ENCODE peak calls at places on chromosome 7, in eight cellular contexts. One of them, this sample, is unnamed.

GRCh38 chr7:28885771-28886170 is 72.4 kb downstream of the TRIL start:
- DNase-seq in activated T-cell treated with anti-CD3 and anti-CD28 coated beads for 4 hours: no peak
- DNase-seq in AG08395: no peak
- DNase-seq in SK-N-MC: no peak
- DNase-seq in IMR-90: no peak
- DNase-seq in left colon: no peak
- DNase-seq in head of caudate nucleus: no peak
- DNase-seq in naive thymus-derived CD8-positive, alpha-beta T cell: no peak
- DNase-seq in this sample: no peak

GRCh38 chr7:112084506-112084905 is 121.7 kb downstream of the DOCK4 start:
- DNase-seq in activated T-cell treated with anti-CD3 and anti-CD28 coated beads for 4 hours: no peak
- DNase-seq in AG08395: no peak
- DNase-seq in SK-N-MC: no peak
- DNase-seq in IMR-90: peak
- DNase-seq in left colon: no peak
- DNase-seq in head of caudate nucleus: no peak
- DNase-seq in naive thymus-derived CD8-positive, alpha-beta T cell: no peak
- DNase-seq in this sample: no peak

GRCh38 chr7:1169409-1170368 is 9.7 kb upstream of the ZFAND2A start:
- DNase-seq in activated T-cell treated with anti-CD3 and anti-CD28 coated beads for 4 hours: peak
- DNase-seq in AG08395: peak
- DNase-seq in SK-N-MC: no peak
- DNase-seq in IMR-90: no peak
- DNase-seq in left colon: peak
- DNase-seq in head of caudate nucleus: peak
- DNase-seq in naive thymus-derived CD8-positive, alpha-beta T cell: peak
- DNase-seq in this sample: no peak

GRCh38 chr7:70178787-70179186 is 580.5 kb downstream of the AUTS2 start:
- DNase-seq in activated T-cell treated with anti-CD3 and anti-CD28 coated beads for 4 hours: no peak
- DNase-seq in AG08395: peak
- DNase-seq in SK-N-MC: no peak
- DNase-seq in IMR-90: no peak
- DNase-seq in left colon: peak
- DNase-seq in head of caudate nucleus: no peak
- DNase-seq in naive thymus-derived CD8-positive, alpha-beta T cell: no peak
- DNase-seq in this sample: no peak

GRCh38 chr7:37083311-37084096 is 359.2 kb upstream of the AOAH start:
- DNase-seq in activated T-cell treated with anti-CD3 and anti-CD28 coated beads for 4 hours: no peak
- DNase-seq in AG08395: peak
- DNase-seq in SK-N-MC: no peak
- DNase-seq in IMR-90: peak
- DNase-seq in left colon: peak
- DNase-seq in head of caudate nucleus: no peak
- DNase-seq in naive thymus-derived CD8-positive, alpha-beta T cell: no peak
- DNase-seq in this sample: no peak

GRCh38 chr7:116218051-116218645 is 7.8 kb downstream of the TES start:
- DNase-seq in activated T-cell treated with anti-CD3 and anti-CD28 coated beads for 4 hours: no peak
- DNase-seq in AG08395: no peak
- DNase-seq in SK-N-MC: no peak
- DNase-seq in IMR-90: peak
- DNase-seq in left colon: no peak
- DNase-seq in head of caudate nucleus: no peak
- DNase-seq in naive thymus-derived CD8-positive, alpha-beta T cell: no peak
- DNase-seq in this sample: no peak

GRCh38 chr7:16357921-16358320 is 63.4 kb downstream of the CRPPA start:
- DNase-seq in activated T-cell treated with anti-CD3 and anti-CD28 coated beads for 4 hours: no peak
- DNase-seq in AG08395: no peak
- DNase-seq in SK-N-MC: no peak
- DNase-seq in IMR-90: no peak
- DNase-seq in left colon: no peak
- DNase-seq in head of caudate nucleus: no peak
- DNase-seq in naive thymus-derived CD8-positive, alpha-beta T cell: no peak
- DNase-seq in this sample: no peak

GRCh38 chr7:27314111-27314510 is 71.5 kb downstream of the EVX1 start:
- DNase-seq in activated T-cell treated with anti-CD3 and anti-CD28 coated beads for 4 hours: no peak
- DNase-seq in AG08395: no peak
- DNase-seq in SK-N-MC: no peak
- DNase-seq in IMR-90: no peak
- DNase-seq in left colon: no peak
- DNase-seq in head of caudate nucleus: no peak
- DNase-seq in naive thymus-derived CD8-positive, alpha-beta T cell: no peak
- DNase-seq in this sample: no peak

GRCh38 chr7:102152672-102153585 is 133.7 kb upstream of the SH2B2 start:
- DNase-seq in activated T-cell treated with anti-CD3 and anti-CD28 coated beads for 4 hours: no peak
- DNase-seq in AG08395: no peak
- DNase-seq in SK-N-MC: no peak
- DNase-seq in IMR-90: peak
- DNase-seq in left colon: peak
- DNase-seq in head of caudate nucleus: no peak
- DNase-seq in naive thymus-derived CD8-positive, alpha-beta T cell: no peak
- DNase-seq in this sample: no peak

GRCh38 chr7:3200504-3200903 is 100.5 kb upstream of the SDK1 start:
- DNase-seq in activated T-cell treated with anti-CD3 and anti-CD28 coated beads for 4 hours: no peak
- DNase-seq in AG08395: no peak
- DNase-seq in SK-N-MC: no peak
- DNase-seq in IMR-90: peak
- DNase-seq in left colon: no peak
- DNase-seq in head of caudate nucleus: no peak
- DNase-seq in naive thymus-derived CD8-positive, alpha-beta T cell: no peak
- DNase-seq in this sample: no peak

GRCh38 chr7:91311844-91312243 is 47.6 kb downstream of the FZD1 start:
- DNase-seq in activated T-cell treated with anti-CD3 and anti-CD28 coated beads for 4 hours: no peak
- DNase-seq in AG08395: peak
- DNase-seq in SK-N-MC: no peak
- DNase-seq in IMR-90: no peak
- DNase-seq in left colon: no peak
- DNase-seq in head of caudate nucleus: no peak
- DNase-seq in naive thymus-derived CD8-positive, alpha-beta T cell: no peak
- DNase-seq in this sample: no peak

GRCh38 chr7:85600425-85600824 is 413.6 kb upstream of the SEMA3D start:
- DNase-seq in activated T-cell treated with anti-CD3 and anti-CD28 coated beads for 4 hours: no peak
- DNase-seq in AG08395: no peak
- DNase-seq in SK-N-MC: peak
- DNase-seq in IMR-90: peak
- DNase-seq in left colon: no peak
- DNase-seq in head of caudate nucleus: no peak
- DNase-seq in naive thymus-derived CD8-positive, alpha-beta T cell: no peak
- DNase-seq in this sample: no peak

GRCh38 chr7:77684030-77684429 is 12.2 kb upstream of the RSBN1L start:
- DNase-seq in activated T-cell treated with anti-CD3 and anti-CD28 coated beads for 4 hours: no peak
- DNase-seq in AG08395: peak
- DNase-seq in SK-N-MC: no peak
- DNase-seq in IMR-90: peak
- DNase-seq in left colon: no peak
- DNase-seq in head of caudate nucleus: no peak
- DNase-seq in naive thymus-derived CD8-positive, alpha-beta T cell: no peak
- DNase-seq in this sample: no peak

GRCh38 chr7:80450621-80451308 is 61.1 kb downstream of the GNAT3 start:
- DNase-seq in activated T-cell treated with anti-CD3 and anti-CD28 coated beads for 4 hours: no peak
- DNase-seq in AG08395: peak
- DNase-seq in SK-N-MC: no peak
- DNase-seq in IMR-90: peak
- DNase-seq in left colon: no peak
- DNase-seq in head of caudate nucleus: no peak
- DNase-seq in naive thymus-derived CD8-positive, alpha-beta T cell: no peak
- DNase-seq in this sample: no peak

GRCh38 chr7:55085511-55086412 is 66.9 kb downstream of the EGFR start:
- DNase-seq in activated T-cell treated with anti-CD3 and anti-CD28 coated beads for 4 hours: no peak
- DNase-seq in AG08395: no peak
- DNase-seq in SK-N-MC: no peak
- DNase-seq in IMR-90: no peak
- DNase-seq in left colon: no peak
- DNase-seq in head of caudate nucleus: no peak
- DNase-seq in naive thymus-derived CD8-positive, alpha-beta T cell: no peak
- DNase-seq in this sample: no peak

GRCh38 chr7:129684777-129685176 is 73.3 kb downstream of the NRF1 start:
- DNase-seq in activated T-cell treated with anti-CD3 and anti-CD28 coated beads for 4 hours: no peak
- DNase-seq in AG08395: no peak
- DNase-seq in SK-N-MC: no peak
- DNase-seq in IMR-90: no peak
- DNase-seq in left colon: no peak
- DNase-seq in head of caudate nucleus: no peak
- DNase-seq in naive thymus-derived CD8-positive, alpha-beta T cell: no peak
- DNase-seq in this sample: no peak

GRCh38 chr7:1011297-1012003 is 28.5 kb downstream of the CYP2W1 start:
- DNase-seq in activated T-cell treated with anti-CD3 and anti-CD28 coated beads for 4 hours: no peak
- DNase-seq in AG08395: no peak
- DNase-seq in SK-N-MC: no peak
- DNase-seq in IMR-90: no peak
- DNase-seq in left colon: no peak
- DNase-seq in head of caudate nucleus: no peak
- DNase-seq in naive thymus-derived CD8-positive, alpha-beta T cell: peak
- DNase-seq in this sample: no peak

GRCh38 chr7:128389815-128390329 is 19.9 kb downstream of the IMPDH1 start:
- DNase-seq in activated T-cell treated with anti-CD3 and anti-CD28 coated beads for 4 hours: no peak
- DNase-seq in AG08395: no peak
- DNase-seq in SK-N-MC: no peak
- DNase-seq in IMR-90: no peak
- DNase-seq in left colon: no peak
- DNase-seq in head of caudate nucleus: no peak
- DNase-seq in naive thymus-derived CD8-positive, alpha-beta T cell: no peak
- DNase-seq in this sample: no peak

GRCh38 chr7:47757946-47758371 is 176.0 kb upstream of the TNS3 start:
- DNase-seq in activated T-cell treated with anti-CD3 and anti-CD28 coated beads for 4 hours: no peak
- DNase-seq in AG08395: peak
- DNase-seq in SK-N-MC: no peak
- DNase-seq in IMR-90: peak
- DNase-seq in left colon: peak
- DNase-seq in head of caudate nucleus: no peak
- DNase-seq in naive thymus-derived CD8-positive, alpha-beta T cell: no peak
- DNase-seq in this sample: no peak

GRCh38 chr7:66202380-66202779 is 2.8 kb upstream of the TPST1 start:
- DNase-seq in activated T-cell treated with anti-CD3 and anti-CD28 coated beads for 4 hours: no peak
- DNase-seq in AG08395: no peak
- DNase-seq in SK-N-MC: no peak
- DNase-seq in IMR-90: no peak
- DNase-seq in left colon: no peak
- DNase-seq in head of caudate nucleus: no peak
- DNase-seq in naive thymus-derived CD8-positive, alpha-beta T cell: no peak
- DNase-seq in this sample: no peak

GRCh38 chr7:18564779-18565178 is 69.2 kb downstream of the HDAC9 start:
- DNase-seq in activated T-cell treated with anti-CD3 and anti-CD28 coated beads for 4 hours: no peak
- DNase-seq in AG08395: no peak
- DNase-seq in SK-N-MC: no peak
- DNase-seq in IMR-90: no peak
- DNase-seq in left colon: no peak
- DNase-seq in head of caudate nucleus: no peak
- DNase-seq in naive thymus-derived CD8-positive, alpha-beta T cell: no peak
- DNase-seq in this sample: no peak

GRCh38 chr7:46583606-46584005 is 662.5 kb upstream of the IGFBP3 start:
- DNase-seq in activated T-cell treated with anti-CD3 and anti-CD28 coated beads for 4 hours: no peak
- DNase-seq in AG08395: peak
- DNase-seq in SK-N-MC: no peak
- DNase-seq in IMR-90: no peak
- DNase-seq in left colon: no peak
- DNase-seq in head of caudate nucleus: no peak
- DNase-seq in naive thymus-derived CD8-positive, alpha-beta T cell: no peak
- DNase-seq in this sample: no peak

GRCh38 chr7:8232999-8233847 is 28.7 kb downstream of the ICA1 start:
- DNase-seq in activated T-cell treated with anti-CD3 and anti-CD28 coated beads for 4 hours: no peak
- DNase-seq in AG08395: no peak
- DNase-seq in SK-N-MC: no peak
- DNase-seq in IMR-90: no peak
- DNase-seq in left colon: no peak
- DNase-seq in head of caudate nucleus: no peak
- DNase-seq in naive thymus-derived CD8-positive, alpha-beta T cell: no peak
- DNase-seq in this sample: no peak

GRCh38 chr7:35518767-35519166 is 176.2 kb downstream of the HERPUD2 start:
- DNase-seq in activated T-cell treated with anti-CD3 and anti-CD28 coated beads for 4 hours: no peak
- DNase-seq in AG08395: no peak
- DNase-seq in SK-N-MC: no peak
- DNase-seq in IMR-90: no peak
- DNase-seq in left colon: no peak
- DNase-seq in head of caudate nucleus: no peak
- DNase-seq in naive thymus-derived CD8-positive, alpha-beta T cell: no peak
- DNase-seq in this sample: no peak

GRCh38 chr7:51366930-51367613 is 50.5 kb upstream of the COBL start:
- DNase-seq in activated T-cell treated with anti-CD3 and anti-CD28 coated beads for 4 hours: no peak
- DNase-seq in AG08395: peak
- DNase-seq in SK-N-MC: peak
- DNase-seq in IMR-90: peak
- DNase-seq in left colon: no peak
- DNase-seq in head of caudate nucleus: peak
- DNase-seq in naive thymus-derived CD8-positive, alpha-beta T cell: no peak
- DNase-seq in this sample: no peak

GRCh38 chr7:92461027-92462003 is 14.0 kb downstream of the GATAD1 start:
- DNase-seq in activated T-cell treated with anti-CD3 and anti-CD28 coated beads for 4 hours: no peak
- DNase-seq in AG08395: peak
- DNase-seq in SK-N-MC: peak
- DNase-seq in IMR-90: peak
- DNase-seq in left colon: no peak
- DNase-seq in head of caudate nucleus: peak
- DNase-seq in naive thymus-derived CD8-positive, alpha-beta T cell: peak
- DNase-seq in this sample: no peak

GRCh38 chr7:131895541-131896173 is 339.2 kb upstream of the PODXL start:
- DNase-seq in activated T-cell treated with anti-CD3 and anti-CD28 coated beads for 4 hours: no peak
- DNase-seq in AG08395: peak
- DNase-seq in SK-N-MC: peak
- DNase-seq in IMR-90: peak
- DNase-seq in left colon: no peak
- DNase-seq in head of caudate nucleus: no peak
- DNase-seq in naive thymus-derived CD8-positive, alpha-beta T cell: no peak
- DNase-seq in this sample: no peak

GRCh38 chr7:116258734-116259133 is 48.4 kb downstream of the TES start:
- DNase-seq in activated T-cell treated with anti-CD3 and anti-CD28 coated beads for 4 hours: peak
- DNase-seq in AG08395: peak
- DNase-seq in SK-N-MC: peak
- DNase-seq in IMR-90: peak
- DNase-seq in left colon: no peak
- DNase-seq in head of caudate nucleus: peak
- DNase-seq in naive thymus-derived CD8-positive, alpha-beta T cell: peak
- DNase-seq in this sample: no peak

GRCh38 chr7:23299770-23300300 is 696 bp downstream of the MALSU1 start:
- DNase-seq in activated T-cell treated with anti-CD3 and anti-CD28 coated beads for 4 hours: no peak
- DNase-seq in AG08395: peak
- DNase-seq in SK-N-MC: no peak
- DNase-seq in IMR-90: peak
- DNase-seq in left colon: no peak
- DNase-seq in head of caudate nucleus: no peak
- DNase-seq in naive thymus-derived CD8-positive, alpha-beta T cell: no peak
- DNase-seq in this sample: no peak

GRCh38 chr7:64876792-64877713 is 26.0 kb upstream of the ZNF273 start:
- DNase-seq in activated T-cell treated with anti-CD3 and anti-CD28 coated beads for 4 hours: peak
- DNase-seq in AG08395: peak
- DNase-seq in SK-N-MC: no peak
- DNase-seq in IMR-90: no peak
- DNase-seq in left colon: no peak
- DNase-seq in head of caudate nucleus: peak
- DNase-seq in naive thymus-derived CD8-positive, alpha-beta T cell: peak
- DNase-seq in this sample: no peak

GRCh38 chr7:155344270-155344617 is 46.6 kb downstream of the INSIG1 start:
- DNase-seq in activated T-cell treated with anti-CD3 and anti-CD28 coated beads for 4 hours: no peak
- DNase-seq in AG08395: no peak
- DNase-seq in SK-N-MC: no peak
- DNase-seq in IMR-90: no peak
- DNase-seq in left colon: no peak
- DNase-seq in head of caudate nucleus: no peak
- DNase-seq in naive thymus-derived CD8-positive, alpha-beta T cell: no peak
- DNase-seq in this sample: no peak

This sample was measured in esophagus squamous epithelium.